ENCODE peak calls at places on chromosomes 4 and X, in eight cellular contexts. S is ovary, D is K562, E is fibroblast of lung, C is mucosa of descending colon, W is A549, A is HCT116, T is endodermal cell. R is an unnamed sample.

GRCh38 chr4:22842360-22842759 is 149.6 kb downstream of the GBA3 start:
- DNase-seq in C (no peak), W (no peak), A (no peak), D (no peak), T (no peak), S (no peak), E (no peak), R (no peak)

GRCh38 chr4:177699365-177700213 is 257.4 kb upstream of the AGA start:
- DNase-seq in C (no peak), A (no peak), W (peak), E (peak), T (no peak), D (no peak), S (no peak), R (no peak)

GRCh38 chr4:575281-576141 is 584 bp downstream of the TMEM271 start:
- DNase-seq in T (peak), W (no peak), E (peak), S (no peak), A (no peak), C (no peak), D (no peak), R (peak)

GRCh38 chrX:45849261-45849660 is 648.6 kb upstream of the DIPK2B start:
- DNase-seq in C (no peak), W (peak), D (no peak), T (no peak), E (peak), A (peak), S (no peak), R (no peak)

GRCh38 chr4:47519239-47519883 is 34.3 kb downstream of the ATP10D start:
- DNase-seq in W (no peak), A (no peak), E (no peak), C (no peak), T (no peak), D (no peak), S (no peak), R (no peak)

GRCh38 chr4:117334451-117335188 is 249.2 kb upstream of the TRAM1L1 start:
- DNase-seq in A (no peak), W (no peak), D (no peak), T (no peak), E (no peak), C (no peak), S (no peak), R (no peak)

GRCh38 chr4:85644061-85644460 is 169.1 kb downstream of the ARHGAP24 start:
- DNase-seq in S (no peak), D (no peak), E (no peak), A (no peak), W (no peak), C (no peak), T (no peak), R (no peak)

GRCh38 chr4:7863911-7864681 is 75.6 kb downstream of the AFAP1 start:
- DNase-seq in C (no peak), S (no peak), A (no peak), E (peak), T (no peak), W (peak), D (no peak), R (no peak)

GRCh38 chr4:173399016-173399415 is at the start of gene SCRG1:
- DNase-seq in A (no peak), S (no peak), D (no peak), W (no peak), C (no peak), E (peak), T (no peak), R (no peak)

GRCh38 chr4:168197926-168198325 is 105.6 kb downstream of the ANXA10 start:
- DNase-seq in S (no peak), C (no peak), E (no peak), D (no peak), T (no peak), A (no peak), W (no peak), R (no peak)

GRCh38 chrX:106894392-106894909 is 8.7 kb downstream of the RIPPLY1 start:
- DNase-seq in D (peak), E (peak), C (no peak), W (peak), S (peak), A (peak), T (peak), R (peak)

GRCh38 chrX:11470231-11470630 is 177.0 kb downstream of the AMELX start:
- DNase-seq in C (no peak), S (no peak), T (no peak), A (no peak), W (peak), D (no peak), E (peak), R (no peak)

GRCh38 chr4:1249731-1250526 is 999 bp upstream of the CTBP1 start:
- DNase-seq in D (peak), C (peak), A (no peak), T (peak), W (no peak), E (peak), S (peak), R (no peak)

GRCh38 chrX:71532078-71532752 is 689 bp upstream of the OGT start:
- DNase-seq in C (no peak), W (peak), D (no peak), S (no peak), T (no peak), A (no peak), E (peak), R (no peak)

GRCh38 chr4:47703008-47703407 is 134.9 kb downstream of the CORIN start:
- DNase-seq in E (no peak), W (no peak), C (no peak), D (no peak), S (no peak), A (no peak), T (peak), R (no peak)

GRCh38 chr4:66572949-66573348 is 902.7 kb upstream of the EPHA5 start:
- DNase-seq in D (no peak), W (peak), A (no peak), E (peak), T (no peak), C (no peak), S (no peak), R (no peak)

GRCh38 chr4:86358176-86358701 is 1.6 kb downstream of the MAPK10 start:
- DNase-seq in E (peak), S (peak), A (no peak), W (no peak), T (no peak), C (no peak), D (no peak), R (no peak)

GRCh38 chr4:134634301-134634700 is 432.7 kb upstream of the PABPC4L start:
- DNase-seq in A (no peak), W (no peak), C (no peak), E (no peak), D (no peak), T (no peak), S (no peak), R (no peak)

GRCh38 chr4:150886597-150886996 is 128.5 kb downstream of the LRBA start:
- DNase-seq in T (no peak), W (no peak), D (no peak), C (no peak), S (no peak), E (peak), A (no peak), R (no peak)

GRCh38 chr4:140799686-140800225 is 43.6 kb upstream of the TBC1D9 start:
- DNase-seq in D (no peak), W (no peak), S (no peak), T (peak), E (no peak), C (no peak), A (no peak), R (no peak)

GRCh38 chr4:55183926-55184599 is 58.7 kb upstream of the KDR start:
- DNase-seq in A (peak), S (peak), D (no peak), E (peak), C (no peak), T (peak), W (peak), R (no peak)

GRCh38 chr4:78320353-78320935 is 231.1 kb upstream of the ANXA3 start:
- DNase-seq in T (no peak), W (no peak), C (no peak), D (no peak), E (no peak), S (no peak), A (no peak), R (no peak)

GRCh38 chrX:130110379-130111219 is at the start of gene ELF4:
- DNase-seq in W (peak), T (peak), A (no peak), D (peak), E (peak), C (peak), S (peak), R (no peak)

DNA sequence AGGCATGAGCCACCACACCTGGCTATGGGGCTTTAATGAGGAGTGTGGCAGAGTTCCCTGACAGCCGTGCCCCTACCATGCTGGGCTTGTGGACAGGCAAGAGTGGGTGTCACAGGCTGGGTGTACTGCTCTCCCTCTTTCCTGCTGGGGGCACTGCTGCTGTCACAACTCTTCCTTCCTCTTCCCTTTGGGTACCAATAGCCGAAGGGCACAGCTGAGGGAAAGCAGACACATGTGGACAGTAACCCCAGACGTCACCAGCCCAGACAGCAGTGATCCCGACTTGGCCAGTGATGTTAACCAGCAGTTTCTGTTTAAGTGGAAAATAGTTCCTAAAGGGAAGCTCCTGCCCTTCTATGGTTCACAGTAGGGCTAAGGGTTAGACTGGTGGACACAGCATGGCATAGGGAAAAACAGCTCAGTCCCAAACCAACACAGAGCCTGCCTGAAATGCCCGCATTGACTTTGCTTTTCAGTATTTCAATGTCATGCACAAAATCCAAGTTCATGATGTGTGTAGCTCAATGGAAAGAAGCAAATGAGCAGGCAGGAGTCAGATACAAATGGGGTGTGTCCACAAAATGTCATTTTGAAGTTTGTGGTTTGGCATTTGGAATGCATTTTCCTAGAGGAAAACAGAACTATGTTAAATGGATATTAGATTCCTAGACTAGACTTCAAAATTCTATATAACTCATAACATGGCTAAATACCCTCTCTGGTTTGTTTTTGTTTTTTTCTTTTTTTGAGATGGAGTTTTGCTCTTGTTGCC is 24.9 kb upstream of the DDX3X start:
- DNase-seq in D (no peak), W (no peak), S (no peak), E (peak), T (no peak), A (no peak), C (no peak), R (no peak)
- TF ChIP-seq CTCF in D (no peak), W (no peak), S (no peak), E (no peak), T (no peak), A (no peak), C (no peak), R (no peak)

DNA sequence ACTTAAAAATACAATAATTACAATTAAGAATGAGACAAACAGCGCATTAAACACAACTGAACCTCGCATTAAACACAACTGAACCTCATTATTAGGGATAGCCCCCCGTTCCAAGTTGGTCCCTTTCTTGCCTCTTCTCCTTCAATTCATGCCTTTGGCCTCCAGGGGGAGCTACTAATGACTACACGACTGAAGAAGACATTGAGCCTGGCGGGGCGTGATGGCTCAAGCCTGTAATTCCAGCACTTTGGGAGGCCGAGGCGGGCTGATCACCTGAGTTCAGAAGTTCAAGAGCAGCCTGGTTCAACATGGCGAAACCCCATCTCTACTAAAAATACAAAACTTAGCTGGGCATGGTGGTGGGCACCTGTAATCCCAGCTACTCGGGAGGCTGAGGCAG is 56.4 kb upstream of the NWD2 start:
- DNase-seq in A (peak), D (peak), S (no peak), W (peak), C (no peak), T (peak), E (no peak), R (no peak)
- TF ChIP-seq CTCF in A (peak), D (peak), S (no peak), W (no peak), C (no peak), T (peak), E (no peak), R (peak)

DNA sequence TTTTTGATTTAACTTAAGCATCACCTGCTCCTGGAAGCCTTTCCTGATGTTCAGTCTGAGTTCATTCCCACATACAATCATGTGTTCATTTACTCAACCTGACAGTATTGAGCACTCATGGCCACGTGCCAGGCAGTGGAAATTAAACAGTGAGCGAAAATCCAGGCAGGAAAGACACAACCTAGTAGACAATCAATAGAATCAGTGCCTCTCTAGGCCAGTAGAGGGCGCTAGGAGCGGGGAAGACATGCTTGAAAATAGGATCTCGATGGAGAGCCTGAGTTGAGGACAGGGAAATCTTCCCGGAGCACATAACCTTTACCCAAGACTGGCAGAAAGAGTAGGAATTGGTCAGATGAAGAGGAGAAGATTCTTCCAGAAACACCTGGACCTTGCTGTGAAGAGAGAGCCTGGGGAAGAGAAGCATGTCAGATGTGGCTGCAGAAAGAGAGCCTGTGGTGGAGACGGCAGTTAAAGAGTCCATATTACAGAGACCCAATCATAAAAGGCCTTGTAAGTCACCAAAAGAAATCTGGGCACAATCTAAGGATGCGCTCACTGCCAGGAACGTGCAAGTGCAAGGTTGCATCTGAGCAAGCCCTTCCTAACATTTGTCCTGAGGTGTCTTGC is 103.5 kb downstream of the LDB2 start:
- DNase-seq in D (peak), A (peak), W (peak), T (peak), C (no peak), E (peak), S (peak), R (peak)
- TF ChIP-seq CTCF in D (peak), A (peak), W (peak), T (peak), C (peak), E (peak), S (no peak), R (peak)

GRCh38 chr4:64385177-64385549 is 24.1 kb downstream of the TECRL start:
- DNase-seq in A (no peak), W (no peak), C (no peak), D (no peak), E (no peak), T (no peak), S (no peak), R (no peak)

GRCh38 chr4:64384237-64385176 is 24.7 kb downstream of the TECRL start:
- DNase-seq in C (no peak), D (no peak), A (no peak), S (no peak), W (no peak), T (no peak), E (no peak), R (no peak)

GRCh38 chr4:64388252-64388651 is 21.0 kb downstream of the TECRL start:
- DNase-seq in A (no peak), D (no peak), E (no peak), T (no peak), C (no peak), S (no peak), W (no peak), R (no peak)
- TF ChIP-seq CTCF in A (no peak), D (no peak), E (no peak), T (no peak), C (no peak), S (no peak), W (no peak), R (no peak)

GRCh38 chr4:147928400-147928799 is 196.5 kb downstream of the ARHGAP10 start:
- DNase-seq in T (no peak), D (no peak), C (no peak), E (peak), S (no peak), A (no peak), W (no peak), R (no peak)

GRCh38 chr4:147923854-147924253 is 192.0 kb downstream of the ARHGAP10 start:
- DNase-seq in S (no peak), W (no peak), C (no peak), D (no peak), T (no peak), A (no peak), E (no peak), R (no peak)

GRCh38 chr4:147927377-147928137 is 195.7 kb downstream of the ARHGAP10 start:
- DNase-seq in E (peak), T (no peak), D (no peak), W (peak), C (no peak), S (no peak), A (no peak), R (no peak)

GRCh38 chr4:147924604-147925412 is 192.9 kb downstream of the ARHGAP10 start:
- DNase-seq in S (peak), A (no peak), W (peak), E (peak), T (peak), D (no peak), C (no peak), R (peak)
- TF ChIP-seq CTCF in S (no peak), A (peak), W (no peak), E (peak), T (peak), D (no peak), C (no peak), R (no peak)

DNA sequence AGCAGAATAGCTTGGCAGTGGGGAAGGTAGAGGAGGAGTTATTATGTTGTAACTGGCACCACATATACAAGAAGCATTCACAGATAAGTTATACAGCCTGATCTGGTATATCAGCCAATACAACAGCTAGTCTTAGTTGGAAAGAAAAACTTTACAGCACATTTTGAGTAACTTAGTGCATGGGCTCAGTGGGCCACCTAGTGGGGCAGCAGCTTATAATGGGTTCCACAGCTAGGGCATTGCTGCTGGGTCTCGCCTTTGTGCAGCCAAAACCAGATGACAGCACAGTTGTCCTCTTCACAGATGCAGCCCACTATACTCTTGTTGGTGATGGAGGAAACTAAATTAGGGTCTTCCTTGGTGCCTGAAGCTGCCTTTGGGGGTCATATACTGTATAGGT is 448.1 kb upstream of the RASGEF1B start:
- DNase-seq in C (no peak), T (peak), E (no peak), D (no peak), S (no peak), A (no peak), W (no peak), R (peak)
- TF ChIP-seq CTCF in C (no peak), T (peak), E (no peak), D (no peak), S (no peak), A (peak), W (no peak), R (peak)

DNA sequence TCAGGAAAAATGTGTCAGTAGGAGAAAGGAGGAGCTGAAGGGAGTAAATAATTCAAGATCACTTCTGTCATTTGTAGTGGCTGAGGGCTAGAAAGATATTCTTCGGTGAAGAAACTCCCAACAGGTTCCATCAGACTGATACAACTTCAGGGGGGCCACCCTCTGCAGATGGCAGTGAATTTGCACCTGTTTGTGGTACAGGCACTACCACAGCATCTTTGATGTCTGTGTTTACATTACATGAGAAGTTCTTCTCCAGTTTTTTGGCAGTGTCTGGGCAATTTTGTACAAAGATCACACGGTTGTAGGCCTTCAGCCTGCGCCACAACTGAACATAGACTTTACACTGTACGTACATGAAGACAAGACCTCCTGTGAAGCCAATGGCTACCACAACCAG is 34.1 kb downstream of the TMA16 start:
- DNase-seq in A (no peak), S (no peak), E (no peak), D (no peak), C (no peak), T (no peak), W (no peak), R (no peak)
- TF ChIP-seq CTCF in A (no peak), S (no peak), E (no peak), D (no peak), C (no peak), T (no peak), W (no peak), R (no peak)

GRCh38 chr4:80360102-80360501 is 24.6 kb downstream of the CFAP299 start:
- DNase-seq in A (no peak), W (no peak), S (no peak), T (no peak), D (no peak), E (no peak), C (no peak), R (no peak)

GRCh38 chr4:80360900-80361299 is 25.4 kb downstream of the CFAP299 start:
- DNase-seq in D (no peak), T (no peak), E (peak), C (no peak), A (no peak), S (no peak), W (no peak), R (no peak)

GRCh38 chr4:80365928-80366327 is 30.4 kb downstream of the CFAP299 start:
- DNase-seq in W (peak), D (no peak), S (no peak), C (no peak), E (peak), T (peak), A (peak), R (peak)

GRCh38 chr4:80361329-80361900 is 25.9 kb downstream of the CFAP299 start:
- DNase-seq in A (peak), W (peak), E (peak), C (no peak), D (no peak), T (no peak), S (no peak), R (no peak)

GRCh38 chr4:80362578-80363181 is 27.1 kb downstream of the CFAP299 start:
- DNase-seq in T (peak), A (peak), S (peak), W (peak), C (no peak), E (peak), D (no peak), R (peak)
- TF ChIP-seq CTCF in T (peak), A (peak), S (no peak), W (peak), C (no peak), E (peak), D (peak), R (peak)

DNA sequence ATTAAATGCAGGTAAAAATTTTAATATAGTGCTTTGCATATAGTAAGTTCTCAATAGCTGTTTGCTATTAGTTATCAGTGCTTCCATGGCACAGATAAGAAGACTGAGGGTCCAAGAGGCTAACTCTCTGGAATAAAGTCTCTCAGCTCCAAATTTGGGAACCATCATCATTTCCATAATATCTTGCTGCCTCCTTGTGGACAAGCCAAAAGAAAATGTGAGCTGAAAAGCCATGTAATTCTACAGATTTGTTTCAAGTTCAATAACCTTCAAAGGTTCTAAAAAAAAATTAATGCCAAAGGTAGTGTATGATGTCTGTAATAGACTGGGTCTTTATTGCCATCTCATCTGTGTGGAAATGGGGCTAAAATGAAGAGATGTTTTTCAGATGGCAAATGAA is 136.9 kb upstream of the VCX start:
- DNase-seq in S (no peak), E (peak), T (no peak), W (peak), A (no peak), D (no peak), C (no peak), R (no peak)
- TF ChIP-seq CTCF in S (no peak), E (no peak), T (peak), W (no peak), A (no peak), D (no peak), C (no peak), R (no peak)

R was measured in endothelial cell.